ENCODE peak calls at places on chromosomes 6 and 20, in seven cellular contexts. P is Karpas-422, M is psoas muscle, C is GM23248, G is tibial artery, U is uterus, D is body of pancreas. I is an unnamed sample.

GRCh38 chr20:5696011-5696559 is 54.1 kb upstream of the SHLD1 start:
- DNase-seq in P (no peak), M (peak; percentile 64), C (peak; percentile 73), G (peak; percentile 29), U (no peak), D (no peak), I (no peak)

GRCh38 chr6:33696538-33697518 is 14.7 kb downstream of the UQCC2 start:
- DNase-seq in P (peak; percentile 92), M (peak; percentile 55), C (peak; percentile 68), G (peak; percentile 32), U (peak; percentile 66), D (peak; percentile 45), I (no peak)

GRCh38 chr20:49890651-49891361 is 24.5 kb downstream of the SPATA2 start:
- DNase-seq in P (no peak), M (no peak), C (no peak), G (no peak), U (peak; percentile 43), D (no peak), I (no peak)

GRCh38 chr6:115945306-115945705 is 115.4 kb downstream of the FRK start:
- DNase-seq in P (no peak), M (no peak), C (no peak), G (no peak), U (no peak), D (no peak), I (no peak)

GRCh38 chr6:168007592-168008338 is 10.3 kb downstream of the KIF25 start:
- DNase-seq in P (no peak), M (no peak), C (peak; percentile 96), G (peak; percentile 34), U (no peak), D (peak; percentile 65), I (no peak)

GRCh38 chr20:50953196-50953595 is 5.1 kb downstream of the DPM1 start:
- DNase-seq in P (no peak), M (no peak), C (no peak), G (no peak), U (no peak), D (no peak), I (no peak)

GRCh38 chr20:47620808-47621805 is 119.4 kb downstream of the NCOA3 start:
- DNase-seq in P (peak; percentile 91), M (no peak), C (peak; percentile 82), G (no peak), U (no peak), D (no peak), I (no peak)

GRCh38 chr6:53107091-53107490 is 41.5 kb downstream of the GCM1 start:
- DNase-seq in P (no peak), M (no peak), C (peak; percentile 79), G (no peak), U (no peak), D (no peak), I (no peak)

GRCh38 chr6:2659882-2660281 is 90.8 kb downstream of the MYLK4 start:
- DNase-seq in P (no peak), M (no peak), C (peak; percentile 7), G (no peak), U (no peak), D (no peak), I (no peak)

GRCh38 chr6:82396964-82397761 is 33.5 kb downstream of the TPBG start:
- DNase-seq in P (no peak), M (no peak), C (peak; percentile 95), G (no peak), U (no peak), D (no peak), I (no peak)

GRCh38 chr6:31706599-31706998 is at the start of gene LY6G6F:
- DNase-seq in P (no peak), M (no peak), C (no peak), G (no peak), U (no peak), D (no peak), I (no peak)

GRCh38 chr6:148557796-148558457 is 188.9 kb upstream of the UST start:
- DNase-seq in P (peak; percentile 39), M (no peak), C (peak; percentile 41), G (no peak), U (no peak), D (no peak), I (no peak)

GRCh38 chr20:37714973-37715657 is 21.3 kb downstream of the CTNNBL1 start:
- DNase-seq in P (no peak), M (no peak), C (peak; percentile 53), G (no peak), U (no peak), D (no peak), I (no peak)

GRCh38 chr20:22921595-22922421 is 113.3 kb upstream of the SSTR4 start:
- DNase-seq in P (no peak), M (no peak), C (peak; percentile 75), G (no peak), U (no peak), D (no peak), I (no peak)

GRCh38 chr6:14384175-14384949 is 266.8 kb downstream of the CD83 start:
- DNase-seq in P (no peak), M (no peak), C (no peak), G (no peak), U (no peak), D (no peak), I (no peak)

GRCh38 chr6:152815230-152815922 is 64.8 kb downstream of the VIP start:
- DNase-seq in P (no peak), M (no peak), C (no peak), G (no peak), U (no peak), D (no peak), I (no peak)

GRCh38 chr6:159836294-159837140 is 36.4 kb downstream of the PNLDC1 start:
- DNase-seq in P (no peak), M (peak; percentile 73), C (no peak), G (peak; percentile 65), U (peak; percentile 76), D (peak; percentile 13), I (no peak)

GRCh38 chr20:16240355-16240754 is 332.9 kb downstream of the KIF16B start:
- DNase-seq in P (no peak), M (no peak), C (no peak), G (no peak), U (no peak), D (no peak), I (no peak)

GRCh38 chr20:45036044-45036755 is 64.7 kb downstream of the KCNS1 start:
- DNase-seq in P (no peak), M (no peak), C (peak; percentile 65), G (no peak), U (peak; percentile 34), D (no peak), I (no peak)
- H3K4me3 ChIP-seq in P (no peak overlapping the region), M (no peak overlapping the region), C (no peak overlapping the region), G (no peak overlapping the region), U (no peak overlapping the region), D (no peak overlapping the region), I (no peak overlapping the region)

GRCh38 chr6:44784195-44784594 is 396.7 kb downstream of the CDC5L start:
- DNase-seq in P (no peak), M (no peak), C (no peak), G (no peak), U (no peak), D (no peak), I (no peak)
- H3K27ac ChIP-seq in P (no peak overlapping the region), M (no peak overlapping the region), C (no peak overlapping the region), G (no peak overlapping the region), U (no peak overlapping the region), D (no peak overlapping the region), I (no peak overlapping the region)

GRCh38 chr20:53622247-53623114 is 28.8 kb upstream of the ZNF217 start:
- DNase-seq in P (no peak), M (no peak), C (no peak), G (no peak), U (no peak), D (peak; percentile 27), I (no peak)
- H3K4me3 ChIP-seq in P (no peak overlapping the region), M (peak overlapping the region; percentile 64), C (peak overlapping the region; percentile 65), G (peak overlapping the region; percentile 53), U (no peak overlapping the region), D (no peak overlapping the region), I (no peak overlapping the region)

GRCh38 chr20:52845044-52845443 is 127.1 kb upstream of the TSHZ2 start:
- DNase-seq in P (no peak), M (no peak), C (no peak), G (no peak), U (no peak), D (no peak), I (no peak)

GRCh38 chr20:52838510-52839241 is 133.5 kb upstream of the TSHZ2 start:
- DNase-seq in P (no peak), M (no peak), C (no peak), G (no peak), U (no peak), D (no peak), I (no peak)

GRCh38 chr20:52840041-52840440 is 132.1 kb upstream of the TSHZ2 start:
- DNase-seq in P (no peak), M (no peak), C (no peak), G (no peak), U (no peak), D (no peak), I (no peak)
- H3K27ac ChIP-seq in P (no peak overlapping the region), M (no peak overlapping the region), C (no peak overlapping the region), G (no peak overlapping the region), U (no peak overlapping the region), D (no peak overlapping the region), I (no peak overlapping the region)

GRCh38 chr20:43916073-43916874 is 1.6 kb downstream of the TOX2 start:
- DNase-seq in P (no peak), M (no peak), C (peak; percentile 62), G (no peak), U (no peak), D (no peak), I (no peak)
- H3K4me3 ChIP-seq in P (no peak overlapping the region), M (peak overlapping the region; percentile 41), C (peak overlapping the region; percentile 73), G (peak overlapping the region; percentile 44), U (no peak overlapping the region), D (no peak overlapping the region), I (peak overlapping the region; percentile 47)

I was measured in iPS DF 6.9.